ENCODE peak calls at places on chromosomes 12 and 14, in ten cellular contexts. Q is psoas muscle, K is MM.1S, M is lower lobe of right lung, L is PC-3, R is stomach, N is astrocyte, J is body of pancreas, E is IMR-90, C is fibroblast of lung. I is an unnamed sample. For H3K4me1, the result is how much of the 10 kb centered on the place peaks cover.

GRCh38 chr12:94575645-94576393 is 74.5 kb downstream of the TMCC3 start:
- DNase-seq in Q (no peak), K (no peak), M (no peak), L (no peak), R (no peak), N (no peak), J (no peak), E (no peak), C (no peak), I (no peak)

GRCh38 chr12:17809206-17809605 is 280.8 kb downstream of the RERGL start:
- DNase-seq in Q (no peak), K (no peak), M (no peak), L (no peak), R (no peak), N (no peak), J (no peak), E (no peak), C (no peak), I (no peak)

GRCh38 chr12:48045965-48046364 is 41.7 kb upstream of the COL2A1 start:
- DNase-seq in Q (no peak), K (no peak), M (no peak), L (peak), R (no peak), N (no peak), J (no peak), E (no peak), C (no peak), I (no peak)

GRCh38 chr12:104462931-104463339 is 6.2 kb downstream of the CHST11 start:
- DNase-seq in Q (no peak), K (peak), M (no peak), L (no peak), R (no peak), N (no peak), J (no peak), E (no peak), C (no peak), I (no peak)

GRCh38 chr12:42213954-42214426 is 24.1 kb downstream of the YAF2 start:
- DNase-seq in Q (no peak), K (no peak), M (peak), L (no peak), R (peak), N (peak), J (peak), E (peak), C (peak), I (no peak)

GRCh38 chr12:57813111-57813970 is 5.2 kb downstream of the AVIL start:
- DNase-seq in Q (no peak), K (no peak), M (no peak), L (no peak), R (no peak), N (no peak), J (no peak), E (no peak), C (peak), I (no peak)

GRCh38 chr12:68467514-68467913 is 135.4 kb upstream of the MDM1 start:
- DNase-seq in Q (no peak), K (no peak), M (no peak), L (no peak), R (no peak), N (no peak), J (no peak), E (no peak), C (no peak), I (no peak)

GRCh38 chr12:57479376-57480115 is at the start of gene ARHGAP9:
- DNase-seq in Q (no peak), K (no peak), M (peak), L (no peak), R (no peak), N (no peak), J (no peak), E (peak), C (no peak), I (no peak)

GRCh38 chr12:96210376-96211055 is 16.3 kb downstream of the ELK3 start:
- DNase-seq in Q (no peak), K (no peak), M (no peak), L (no peak), R (no peak), N (no peak), J (no peak), E (no peak), C (no peak), I (no peak)

GRCh38 chr12:130880411-130880885 is 8.6 kb downstream of the RAN start:
- DNase-seq in Q (no peak), K (peak), M (no peak), L (no peak), R (no peak), N (no peak), J (no peak), E (no peak), C (no peak), I (no peak)

GRCh38 chr12:45918818-45919217 is 71.6 kb downstream of the SCAF11 start:
- DNase-seq in Q (no peak), K (no peak), M (no peak), L (no peak), R (no peak), N (no peak), J (no peak), E (no peak), C (no peak), I (no peak)

GRCh38 chr14:105549481-105549880 is 23.1 kb downstream of the TMEM121 start:
- DNase-seq in Q (peak), K (no peak), M (no peak), L (no peak), R (no peak), N (no peak), J (no peak), E (no peak), C (no peak), I (no peak)

GRCh38 chr12:113208041-113208934 is 13.0 kb upstream of the TPCN1 start:
- DNase-seq in Q (no peak), K (peak), M (no peak), L (no peak), R (peak), N (no peak), J (no peak), E (peak), C (peak), I (peak)

GRCh38 chr14:93076755-93077154 is 39.0 kb downstream of the ITPK1 start:
- DNase-seq in Q (no peak), K (no peak), M (no peak), L (no peak), R (no peak), N (no peak), J (no peak), E (no peak), C (no peak), I (no peak)

GRCh38 chr12:103840399-103840880 is 594 bp downstream of the NT5DC3 start:
- DNase-seq in Q (peak), K (no peak), M (peak), L (peak), R (no peak), N (peak), J (peak), E (peak), C (peak), I (no peak)

GRCh38 chr12:90010089-90010488 is 301.5 kb upstream of the ATP2B1 start:
- DNase-seq in Q (no peak), K (no peak), M (no peak), L (no peak), R (no peak), N (no peak), J (no peak), E (peak), C (no peak), I (no peak)

GRCh38 chr12:41188841-41189394 is 798 bp downstream of the PDZRN4 start:
- DNase-seq in Q (no peak), K (no peak), M (no peak), L (no peak), R (no peak), N (no peak), J (no peak), E (no peak), C (no peak), I (no peak)

GRCh38 chr12:116135209-116135930 is 142.1 kb downstream of the MED13L start:
- DNase-seq in Q (no peak), K (no peak), M (no peak), L (peak), R (no peak), N (peak), J (no peak), E (peak), C (peak), I (no peak)

GRCh38 chr12:6570264-6570887 is 2.3 kb upstream of the NOP2 start:
- DNase-seq in Q (peak), K (peak), M (peak), L (peak), R (peak), N (no peak), J (peak), E (no peak), C (peak), I (peak)

GRCh38 chr12:50924131-50924438 is 28.3 kb upstream of the HIGD1C start:
- DNase-seq in Q (no peak), K (no peak), M (no peak), L (peak), R (no peak), N (peak), J (no peak), E (no peak), C (no peak), I (no peak)

GRCh38 chr12:65769880-65770279 is 54.4 kb upstream of the HMGA2 start:
- DNase-seq in Q (no peak), K (no peak), M (no peak), L (no peak), R (no peak), N (no peak), J (no peak), E (no peak), C (no peak), I (no peak)

GRCh38 chr14:105591052-105591451 is 64.7 kb downstream of the TMEM121 start:
- DNase-seq in Q (no peak), K (no peak), M (no peak), L (no peak), R (no peak), N (no peak), J (no peak), E (no peak), C (no peak), I (no peak)

GRCh38 chr12:70258605-70259403 is 15.6 kb downstream of the CNOT2 start:
- DNase-seq in Q (no peak), K (no peak), M (no peak), L (no peak), R (no peak), N (no peak), J (no peak), E (no peak), C (no peak), I (no peak)

GRCh38 chr14:54597795-54598443 is 31.0 kb downstream of the SAMD4A start:
- DNase-seq in Q (no peak), K (no peak), M (no peak), L (peak), R (no peak), N (peak), J (no peak), E (peak), C (peak), I (no peak)

GRCh38 chr12:27575780-27576154 is 51.8 kb downstream of the PPFIBP1 start:
- DNase-seq in Q (no peak), K (no peak), M (no peak), L (peak), R (no peak), N (no peak), J (no peak), E (no peak), C (no peak), I (no peak)

GRCh38 chr12:82953397-82953796 is 266.7 kb downstream of the TMTC2 start:
- DNase-seq in Q (no peak), K (no peak), M (no peak), L (no peak), R (no peak), N (no peak), J (no peak), E (no peak), C (no peak), I (no peak)

GRCh38 chr12:107179883-107180282 is 86.5 kb upstream of the CRY1 start:
- DNase-seq in Q (no peak), K (no peak), M (no peak), L (no peak), R (no peak), N (no peak), J (no peak), E (no peak), C (peak), I (no peak)

GRCh38 chr12:117981267-117981666 is 12.5 kb upstream of the KSR2 start:
- DNase-seq in Q (no peak), K (no peak), M (no peak), L (no peak), R (no peak), N (no peak), J (no peak), E (no peak), C (no peak), I (no peak)

GRCh38 chr12:46386877-46387629 is 14.5 kb upstream of the SLC38A2 start:
- DNase-seq in Q (no peak), K (peak), M (peak), L (peak), R (no peak), N (peak), J (no peak), E (peak), C (peak), I (peak)

DNA sequence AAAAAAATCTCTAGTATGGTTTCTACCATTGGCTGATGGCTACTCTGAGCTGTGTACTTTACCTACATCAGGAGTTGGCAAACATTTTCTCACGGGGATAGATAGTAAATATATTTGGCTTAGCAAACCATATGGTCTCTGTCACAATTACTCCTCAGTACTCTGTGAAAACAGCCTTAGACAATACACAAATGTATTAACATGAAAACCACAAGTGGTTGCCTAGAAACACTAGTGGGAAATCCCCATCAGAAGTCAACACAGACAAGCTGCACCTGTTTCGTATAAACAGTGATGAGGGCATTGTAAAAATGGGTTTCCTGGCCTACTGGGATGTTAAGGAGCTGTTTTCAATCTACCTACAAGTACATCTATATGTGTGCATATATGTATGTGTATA is 84.6 kb upstream of the NAV3 start:
- DNase-seq in Q (no peak), K (peak), M (no peak), L (no peak), R (no peak), N (peak), J (no peak), E (peak), C (peak), I (no peak)
- H3K4me1 ChIP-seq in Q (under half), K (under half), M (under half), L (under half), R (under half), N (under half), J (under half), E (under half), C (under half), I (under half)

DNA sequence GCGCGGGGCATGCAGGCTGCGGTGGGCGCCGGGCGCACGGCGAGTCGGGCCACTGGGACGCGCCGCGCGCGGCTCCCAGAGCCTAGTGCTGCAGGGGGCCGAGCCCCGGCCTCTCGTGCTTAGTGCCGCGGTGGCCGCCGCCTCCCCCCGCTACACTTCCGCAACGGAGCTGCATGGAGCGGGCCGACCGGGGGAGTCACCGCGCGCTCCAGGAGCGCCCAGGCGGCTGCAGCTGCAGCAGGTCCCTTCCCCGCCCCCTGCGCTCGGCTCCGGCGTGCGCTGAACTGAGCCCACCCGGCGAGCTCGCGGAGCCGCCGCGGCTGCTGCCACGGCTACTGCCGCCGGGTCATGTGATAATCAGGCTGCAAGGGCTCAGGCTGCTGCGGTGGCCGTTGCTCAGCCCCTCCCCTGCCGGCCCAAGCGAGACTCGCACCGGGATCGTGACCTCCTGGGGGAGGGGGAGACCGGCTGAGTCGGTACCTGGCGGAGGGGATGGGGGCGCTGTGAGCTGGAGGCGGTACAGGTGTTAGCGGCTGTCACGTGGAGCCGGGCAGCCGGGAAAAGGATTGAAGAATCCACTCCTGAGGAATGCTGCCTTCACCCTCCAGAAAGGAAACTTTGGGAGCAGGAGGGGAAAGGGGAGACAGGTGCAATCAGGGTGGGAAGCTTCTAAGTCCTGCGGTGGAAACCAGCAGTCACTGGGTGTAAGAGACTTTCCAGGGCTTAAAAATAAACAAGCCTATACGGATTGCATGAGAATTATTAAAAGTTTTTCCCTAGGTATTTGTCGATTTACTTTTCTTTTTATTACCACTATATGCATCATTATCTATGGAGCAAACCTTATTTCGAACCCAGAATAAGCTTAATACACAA is at the start of gene PPM1H:
- DNase-seq in Q (peak), K (peak), M (peak), L (peak), R (peak), N (peak), J (peak), E (peak), C (no peak), I (peak)
- TF ChIP-seq CTCF in Q (peak), K (peak), M (peak), L (peak), R (peak), N (peak), J (peak), E (no peak), C (no peak), I (peak)

GRCh38 chr12:14393736-14394135 is 28.3 kb downstream of the ATF7IP start:
- DNase-seq in Q (no peak), K (no peak), M (no peak), L (no peak), R (no peak), N (peak), J (no peak), E (peak), C (peak), I (no peak)
- H3K27ac ChIP-seq in Q (peak), K (no peak), M (peak), L (no peak), R (peak), N (peak), J (peak), E (no peak), C (no peak), I (peak)

DNA sequence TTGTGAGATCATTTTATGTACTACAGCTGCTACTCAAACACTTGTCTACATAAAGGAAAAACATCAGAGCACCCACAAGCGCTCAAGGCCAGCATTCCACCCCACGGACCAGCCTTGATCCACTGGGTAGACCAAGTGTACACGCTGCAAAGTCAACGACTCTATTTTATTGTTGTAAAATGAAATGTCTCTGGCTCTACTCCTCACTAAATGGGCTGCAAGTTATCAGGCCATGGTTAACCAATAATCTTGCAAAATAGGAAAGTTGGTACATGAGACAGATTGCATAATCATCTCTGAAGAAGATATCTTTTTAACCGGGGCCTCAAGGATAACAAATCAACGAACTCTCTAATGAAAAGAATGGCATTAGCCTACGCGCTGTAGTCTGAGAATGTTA is 69.9 kb upstream of the FOXN3 start:
- DNase-seq in Q (no peak), K (no peak), M (no peak), L (no peak), R (no peak), N (no peak), J (no peak), E (no peak), C (no peak), I (no peak)
- H3K4me1 ChIP-seq in Q (under half), K (under half), M (under half), L (under half), R (under half), N (under half), J (under half), E (under half), C (under half), I (under half)

DNA sequence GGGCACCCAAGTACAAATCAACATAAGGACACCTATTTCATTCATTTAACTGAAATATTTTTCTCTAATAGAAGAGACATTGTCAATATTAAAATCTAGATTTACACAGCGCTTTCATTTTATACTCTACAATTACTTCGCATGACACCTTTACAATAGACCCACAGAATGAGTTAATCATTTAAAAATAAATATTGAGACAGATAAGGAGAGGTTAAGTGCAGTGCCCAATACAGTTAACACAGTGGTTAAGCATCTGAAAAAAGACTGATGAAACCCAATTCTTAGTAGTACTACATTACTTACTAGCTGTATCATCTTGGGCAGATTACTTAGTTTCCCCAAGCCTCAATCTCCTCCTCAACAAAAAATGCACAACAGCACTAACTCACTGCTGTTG is 116.2 kb downstream of the DENND5B start:
- DNase-seq in Q (no peak), K (no peak), M (no peak), L (no peak), R (no peak), N (no peak), J (no peak), E (peak), C (peak), I (no peak)
- TF ChIP-seq CTCF in Q (no peak), K (no peak), M (no peak), L (no peak), R (no peak), N (no peak), J (no peak), E (no peak), C (no peak), I (no peak)

GRCh38 chr14:34713122-34713680 is 1.2 kb downstream of the CFL2 start:
- DNase-seq in Q (no peak), K (no peak), M (no peak), L (no peak), R (no peak), N (no peak), J (no peak), E (no peak), C (no peak), I (no peak)
- H3K27ac ChIP-seq in Q (peak), K (peak), M (peak), L (peak), R (peak), N (peak), J (peak), E (peak), C (peak), I (peak)

DNA sequence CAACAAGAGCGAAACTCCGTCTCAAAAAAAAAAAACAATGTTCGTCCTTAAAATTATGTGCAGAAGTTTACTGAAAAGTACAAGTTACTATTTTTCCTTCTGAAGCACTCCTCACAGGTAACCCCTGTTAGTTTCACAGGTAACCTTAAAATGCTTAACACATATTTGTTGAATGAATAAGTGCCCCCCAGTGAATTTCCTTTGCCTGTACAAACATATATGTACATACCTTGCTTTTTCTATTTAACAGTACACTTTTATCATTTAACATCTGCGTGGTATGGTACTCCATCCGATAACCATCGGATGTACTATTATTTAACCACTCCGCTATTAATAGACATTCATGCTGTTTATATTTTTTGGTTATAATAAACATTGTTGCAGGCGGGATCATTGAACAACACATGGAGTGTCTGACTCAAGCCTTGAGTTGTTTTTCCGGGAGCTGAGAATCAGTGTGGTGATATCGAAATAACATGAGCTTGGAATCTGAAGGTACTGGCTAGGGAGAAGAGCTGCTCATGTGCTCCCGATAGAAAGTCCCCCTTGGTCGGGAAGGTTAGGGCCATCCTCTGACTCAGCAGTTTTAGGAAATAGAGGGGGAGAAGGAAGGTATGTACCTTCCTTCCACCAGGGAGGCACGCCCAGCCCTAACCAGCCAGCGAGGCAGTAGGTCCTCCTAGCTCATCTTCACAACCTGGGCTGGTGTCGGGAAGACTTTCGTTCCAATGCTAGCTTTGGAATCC is 1.6 kb upstream of the RAB35 start:
- DNase-seq in Q (no peak), K (no peak), M (no peak), L (peak), R (no peak), N (no peak), J (no peak), E (peak), C (peak), I (no peak)
- H3K4me1 ChIP-seq in Q (under half), K (under half), M (half or more), L (under half), R (half or more), N (under half), J (under half), E (under half), C (under half), I (half or more)